ENCODE peak calls at places on chromosomes 7 and 10, in six cellular contexts. X is heart right ventricle, I is ovary, V is GM23338, P is mucosa of descending colon, M is upper lobe of right lung. C is an unnamed sample.

GRCh38 chr10:67284589-67284988 is 358.8 kb downstream of the LRRTM3 start:
- DNase-seq in X (no peak), M (no peak), I (no peak), P (no peak), V (no peak), C (no peak)

GRCh38 chr10:123996302-123996701 is 97.1 kb downstream of the CHST15 start:
- DNase-seq in P (no peak), V (no peak), M (peak; percentile 49), X (no peak), I (no peak), C (no peak)

GRCh38 chr10:12656518-12657142 is 307.3 kb downstream of the CAMK1D start:
- DNase-seq in P (no peak), V (peak; percentile 73), X (no peak), I (no peak), M (no peak), C (peak; percentile 53)

GRCh38 chr10:12156367-12157123 is 27.1 kb downstream of the SEC61A2 start:
- DNase-seq in V (no peak), X (no peak), P (no peak), I (no peak), M (no peak), C (no peak)

GRCh38 chr10:50326757-50327701 is 75.7 kb upstream of the ASAH2 start:
- DNase-seq in I (no peak), X (peak; percentile 9), M (no peak), V (no peak), P (no peak), C (no peak)

GRCh38 chr10:76086571-76087260 is 655.3 kb downstream of the LRMDA start:
- DNase-seq in P (peak; percentile 56), M (no peak), X (peak; percentile 8), V (peak; percentile 72), I (peak; percentile 84), C (peak; percentile 28)

GRCh38 chr10:114565066-114565465 is 93.0 kb downstream of the ABLIM1 start:
- DNase-seq in V (no peak), M (no peak), P (no peak), X (no peak), I (no peak), C (no peak)

GRCh38 chr10:8369666-8370065 is 315.2 kb downstream of the GATA3 start:
- DNase-seq in X (peak; percentile 40), M (no peak), I (no peak), V (no peak), P (no peak), C (no peak)

GRCh38 chr7:83410989-83411591 is 237.8 kb downstream of the SEMA3E start:
- DNase-seq in X (no peak), M (no peak), P (no peak), I (no peak), V (peak; percentile 78), C (peak; percentile 74)

GRCh38 chr10:120318862-120319261 is 138.2 kb upstream of the PLPP4 start:
- DNase-seq in V (no peak), P (no peak), I (no peak), X (no peak), M (no peak), C (peak; percentile 7)

GRCh38 chr7:137633133-137633532 is 213.6 kb downstream of the DGKI start:
- DNase-seq in P (no peak), M (no peak), V (no peak), I (no peak), X (no peak), C (no peak)

GRCh38 chr7:141014091-141014490 is 661 bp downstream of the MRPS33 start:
- DNase-seq in X (no peak), M (no peak), I (no peak), V (peak; percentile 25), P (no peak), C (no peak)

GRCh38 chr7:42606217-42606905 is 305.5 kb downstream of the C7orf25 start:
- DNase-seq in X (no peak), V (no peak), I (no peak), M (no peak), P (no peak), C (no peak)

GRCh38 chr7:37920619-37921339 is at the start of gene EPDR1:
- DNase-seq in V (peak; percentile 71), M (peak; percentile 86), P (peak; percentile 79), I (peak; percentile 57), X (peak; percentile 58), C (peak; percentile 70)

GRCh38 chr7:50339990-50340500 is 35.5 kb downstream of the IKZF1 start:
- DNase-seq in M (no peak), I (no peak), V (peak; percentile 10), P (peak; percentile 63), X (no peak), C (no peak)

GRCh38 chr7:84548366-84549085 is 353.9 kb upstream of the SEMA3A start:
- DNase-seq in M (no peak), X (no peak), P (no peak), I (no peak), V (peak; percentile 60), C (peak; percentile 83)

GRCh38 chr7:10793995-10794780 is 179.5 kb upstream of the PHF14 start:
- DNase-seq in X (no peak), P (no peak), M (no peak), V (no peak), I (no peak), C (no peak)

GRCh38 chr7:153381275-153382119 is 621.9 kb downstream of the ACTR3B start:
- DNase-seq in V (peak; percentile 37), M (peak; percentile 66), X (no peak), P (no peak), I (no peak), C (peak; percentile 62)

GRCh38 chr7:106614751-106615150 is 46.2 kb downstream of the CCDC71L start:
- DNase-seq in V (no peak), X (no peak), M (no peak), I (no peak), P (no peak), C (no peak)

GRCh38 chr7:92778972-92779371 is 57.4 kb downstream of the CDK6 start:
- DNase-seq in V (no peak), M (no peak), I (peak; percentile 28), P (no peak), X (no peak), C (no peak)

GRCh38 chr10:97538401-97538800 is 34.2 kb upstream of the ANKRD2 start:
- DNase-seq in X (no peak), I (no peak), V (no peak), M (no peak), P (peak; percentile 5), C (no peak)

GRCh38 chr10:63437334-63437949 is 28.3 kb downstream of the JMJD1C start:
- DNase-seq in M (no peak), V (no peak), P (no peak), I (no peak), X (no peak), C (no peak)

GRCh38 chr10:73917566-73918305 is 6.8 kb downstream of the PLAU start:
- DNase-seq in P (no peak), M (no peak), V (no peak), X (no peak), I (no peak), C (no peak)

GRCh38 chr10:92420554-92421275 is 129.7 kb downstream of the MARCHF5 start:
- DNase-seq in I (no peak), X (no peak), V (peak; percentile 69), P (no peak), M (no peak), C (peak; percentile 30)

GRCh38 chr10:128526793-128527375 is 400.7 kb upstream of the MKI67 start:
- DNase-seq in P (no peak), I (no peak), V (no peak), X (peak; percentile 15), M (no peak), C (no peak)

GRCh38 chr7:150976529-150977381 is 1.4 kb downstream of the KCNH2 start:
- DNase-seq in M (no peak), X (peak; percentile 68), V (peak; percentile 74), I (no peak), P (peak; percentile 28), C (peak; percentile 50)

GRCh38 chr7:150977382-150978135 is 562 bp downstream of the KCNH2 start:
- DNase-seq in P (peak; percentile 50), V (peak; percentile 39), I (no peak), X (no peak), M (no peak), C (peak; percentile 43)

GRCh38 chr7:150974468-150975391 is 3.4 kb downstream of the KCNH2 start:
- DNase-seq in X (peak; percentile 60), V (peak; percentile 54), P (peak; percentile 85), M (peak; percentile 77), I (no peak), C (peak; percentile 71)

GRCh38 chr7:150973571-150974451 is 4.3 kb downstream of the KCNH2 start:
- DNase-seq in M (no peak), X (no peak), V (peak; percentile 77), P (peak; percentile 90), I (no peak), C (no peak)

GRCh38 chr7:150975536-150976285 is 2.4 kb downstream of the KCNH2 start:
- DNase-seq in X (no peak), V (no peak), M (no peak), I (no peak), P (peak; percentile 55), C (no peak)
- H3K4me1 ChIP-seq in X (peaks cover 40% of the 10 kb centered on the region), V (peaks cover 48% of the 10 kb centered on the region), M (peaks cover 19% of the 10 kb centered on the region), I (peaks cover 32% of the 10 kb centered on the region), P (peaks cover 17% of the 10 kb centered on the region), C (peaks cover 61% of the 10 kb centered on the region)

DNA sequence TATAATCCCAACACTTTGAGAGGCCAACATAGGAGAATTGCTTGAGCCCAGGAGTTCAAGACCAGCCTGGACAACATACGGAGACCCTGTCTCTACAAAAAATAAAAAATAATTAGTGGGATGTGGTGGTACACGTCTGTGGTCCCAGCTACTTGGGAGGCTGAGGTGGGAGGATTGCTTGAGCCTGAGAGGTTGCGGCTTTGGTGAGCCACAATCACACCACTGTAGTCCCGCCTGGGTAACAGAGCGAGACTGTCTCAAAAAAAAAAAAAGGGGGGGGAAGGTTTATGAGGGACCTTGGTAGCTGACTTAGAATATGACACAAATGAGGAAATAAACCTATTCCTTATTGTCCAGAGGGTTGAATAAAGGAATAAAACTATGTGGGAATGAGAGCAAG is 30.8 kb downstream of the SCD start:
- DNase-seq in M (no peak), V (no peak), I (no peak), P (no peak), X (no peak), C (no peak)
- H3K4me1 ChIP-seq in M (peaks cover 16% of the 10 kb centered on the region), V (peaks cover 13% of the 10 kb centered on the region), I (peaks cover 9% of the 10 kb centered on the region), P (peaks cover 30% of the 10 kb centered on the region), X (peaks cover 19% of the 10 kb centered on the region), C (peaks cover 5% of the 10 kb centered on the region)

GRCh38 chr10:88963318-88963717 is 10.7 kb upstream of the ACTA2 start:
- DNase-seq in M (no peak), P (no peak), I (no peak), X (no peak), V (no peak), C (no peak)

GRCh38 chr10:88961266-88961665 is 8.7 kb upstream of the ACTA2 start:
- DNase-seq in I (no peak), X (no peak), V (no peak), M (no peak), P (no peak), C (no peak)

GRCh38 chr10:88962336-88962735 is 9.8 kb upstream of the ACTA2 start:
- DNase-seq in X (no peak), I (no peak), P (no peak), M (no peak), V (no peak), C (no peak)

GRCh38 chr10:88958721-88959120 is 6.1 kb upstream of the ACTA2 start:
- DNase-seq in X (no peak), V (no peak), I (no peak), M (no peak), P (no peak), C (no peak)

GRCh38 chr10:88960854-88961253 is 8.3 kb upstream of the ACTA2 start:
- DNase-seq in V (no peak), M (no peak), I (no peak), P (no peak), X (no peak), C (no peak)
- H3K4me1 ChIP-seq in V (no peaks in the 10 kb centered on the region), M (no peaks in the 10 kb centered on the region), I (peaks cover 5% of the 10 kb centered on the region), P (peaks cover 9% of the 10 kb centered on the region), X (peaks cover 21% of the 10 kb centered on the region), C (no peaks in the 10 kb centered on the region)

GRCh38 chr7:47783456-47784240 is 164.6 kb downstream of the PKD1L1 start:
- DNase-seq in V (no peak), I (peak; percentile 69), M (no peak), P (no peak), X (no peak), C (no peak)
- H3K4me1 ChIP-seq in V (no peaks in the 10 kb centered on the region), I (peaks cover 14% of the 10 kb centered on the region), M (peaks cover 9% of the 10 kb centered on the region), P (no peaks in the 10 kb centered on the region), X (peaks cover 47% of the 10 kb centered on the region), C (peaks cover 4% of the 10 kb centered on the region)

C was measured in neural progenitor cell.